ENCODE peak calls at places on chromosomes 6 and 20, in four cellular contexts. One of them, this sample, is unnamed.

GRCh38 chr6:138198430-138199091 is 19.7 kb downstream of the PBOV1 start:
- DNase-seq in ovary: no peak
- DNase-seq in upper lobe of left lung: no peak
- DNase-seq in HepG2: no peak
- DNase-seq in this sample: no peak

GRCh38 chr6:1608976-1609661 is 596 bp upstream of the FOXC1 start:
- DNase-seq in HepG2: no peak
- DNase-seq in upper lobe of left lung: peak; percentile 83
- DNase-seq in ovary: peak; percentile 58
- DNase-seq in this sample: peak; percentile 17

GRCh38 chr20:41650221-41650948 is 32.2 kb upstream of the CHD6 start:
- DNase-seq in upper lobe of left lung: no peak
- DNase-seq in ovary: no peak
- DNase-seq in HepG2: no peak
- DNase-seq in this sample: no peak

GRCh38 chr20:54366669-54367068 is 108.7 kb upstream of the DOK5 start:
- DNase-seq in upper lobe of left lung: no peak
- DNase-seq in HepG2: no peak
- DNase-seq in ovary: no peak
- DNase-seq in this sample: no peak

GRCh38 chr6:108562503-108562993 is 1.8 kb downstream of the FOXO3 start:
- DNase-seq in upper lobe of left lung: peak; percentile 83
- DNase-seq in ovary: peak; percentile 68
- DNase-seq in HepG2: peak; percentile 80
- DNase-seq in this sample: peak; percentile 68

GRCh38 chr6:163536770-163537169 is 122.3 kb downstream of the QKI start:
- DNase-seq in upper lobe of left lung: no peak
- DNase-seq in ovary: no peak
- DNase-seq in HepG2: no peak
- DNase-seq in this sample: no peak

GRCh38 chr6:22145823-22146379 is 150.9 kb downstream of the PRL start:
- DNase-seq in ovary: peak; percentile 26
- DNase-seq in HepG2: no peak
- DNase-seq in upper lobe of left lung: no peak
- DNase-seq in this sample: peak; percentile 9

GRCh38 chr6:157364705-157365104 is 16.3 kb upstream of the ZDHHC14 start:
- DNase-seq in ovary: no peak
- DNase-seq in HepG2: no peak
- DNase-seq in upper lobe of left lung: no peak
- DNase-seq in this sample: no peak

GRCh38 chr20:17859616-17860232 is 108.9 kb downstream of the SNX5 start:
- DNase-seq in ovary: no peak
- DNase-seq in HepG2: no peak
- DNase-seq in upper lobe of left lung: peak; percentile 68
- DNase-seq in this sample: no peak

GRCh38 chr20:51036226-51036625 is 13.3 kb upstream of the KCNG1 start:
- DNase-seq in ovary: no peak
- DNase-seq in HepG2: no peak
- DNase-seq in upper lobe of left lung: no peak
- DNase-seq in this sample: no peak

GRCh38 chr6:95017922-95018321 is 559.4 kb upstream of the MANEA start:
- DNase-seq in upper lobe of left lung: no peak
- DNase-seq in ovary: no peak
- DNase-seq in HepG2: no peak
- DNase-seq in this sample: no peak

GRCh38 chr6:397056-397455 is 5.5 kb downstream of the IRF4 start:
- DNase-seq in upper lobe of left lung: peak; percentile 22
- DNase-seq in ovary: no peak
- DNase-seq in HepG2: no peak
- DNase-seq in this sample: no peak

GRCh38 chr6:26232306-26232949 is 132.6 kb upstream of the BTN3A2 start:
- DNase-seq in HepG2: no peak
- DNase-seq in upper lobe of left lung: no peak
- DNase-seq in ovary: no peak
- DNase-seq in this sample: no peak

GRCh38 chr6:20952605-20953004 is 418.3 kb downstream of the CDKAL1 start:
- DNase-seq in HepG2: peak; percentile 29
- DNase-seq in upper lobe of left lung: no peak
- DNase-seq in ovary: no peak
- DNase-seq in this sample: no peak

GRCh38 chr20:46784450-46785127 is 75.1 kb downstream of the SLC2A10 start:
- DNase-seq in ovary: no peak
- DNase-seq in upper lobe of left lung: no peak
- DNase-seq in HepG2: peak; percentile 29
- DNase-seq in this sample: no peak

GRCh38 chr20:23257848-23258746 is 92.5 kb upstream of the NXT1 start:
- DNase-seq in ovary: no peak
- DNase-seq in upper lobe of left lung: no peak
- DNase-seq in HepG2: no peak
- DNase-seq in this sample: no peak

GRCh38 chr6:80789912-80790635 is 683.6 kb downstream of the BCKDHB start:
- DNase-seq in ovary: no peak
- DNase-seq in HepG2: no peak
- DNase-seq in upper lobe of left lung: no peak
- DNase-seq in this sample: peak; percentile 25

GRCh38 chr6:146898069-146898887 is 299.5 kb downstream of the ADGB start:
- DNase-seq in upper lobe of left lung: no peak
- DNase-seq in ovary: no peak
- DNase-seq in HepG2: no peak
- DNase-seq in this sample: no peak
- TF ChIP-seq EP300 in upper lobe of left lung: no peak
- TF ChIP-seq EP300 in ovary: no peak
- TF ChIP-seq EP300 in HepG2: no peak
- TF ChIP-seq EP300 in this sample: no peak

DNA sequence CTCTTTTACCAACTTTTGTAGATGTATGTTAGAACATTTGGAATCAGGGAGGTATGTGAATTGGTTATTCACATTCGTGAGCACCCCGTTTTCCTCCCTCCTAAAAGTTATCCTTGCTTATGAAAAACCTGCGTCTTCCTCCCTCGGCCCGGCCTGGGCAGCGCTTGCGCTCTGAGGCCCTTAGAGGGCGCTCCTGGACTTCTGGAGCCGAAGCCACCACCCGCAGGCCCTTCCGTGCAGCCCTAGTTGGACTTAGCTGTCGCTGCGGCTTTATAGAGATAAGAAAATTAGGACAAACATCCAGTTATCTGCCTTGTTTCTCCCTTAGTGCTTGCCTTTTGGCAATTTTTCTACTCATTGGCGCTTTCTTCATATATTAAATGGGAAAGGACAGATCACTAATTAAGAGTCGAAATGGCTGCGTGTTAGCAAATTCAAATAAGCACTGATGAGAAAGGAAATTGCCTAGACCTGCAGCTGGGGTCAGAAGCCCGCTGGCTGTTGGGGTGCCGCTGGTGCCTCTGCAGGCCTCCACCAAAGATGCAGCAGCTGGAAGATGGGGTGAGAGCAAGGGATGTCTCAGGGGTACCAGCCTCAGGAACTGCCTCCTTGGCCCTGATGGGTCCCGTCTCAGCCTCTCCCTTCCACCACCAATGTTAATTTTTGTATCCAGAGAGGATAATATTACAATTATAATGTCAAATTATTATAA is 5.2 kb downstream of the FNDC1 start:
- DNase-seq in upper lobe of left lung: peak; percentile 92
- DNase-seq in HepG2: peak; percentile 46
- DNase-seq in ovary: peak; percentile 41
- DNase-seq in this sample: peak; percentile 61
- TF ChIP-seq CTCF in upper lobe of left lung: peak; percentile 78
- TF ChIP-seq CTCF in HepG2: peak; percentile 93
- TF ChIP-seq CTCF in ovary: no peak
- TF ChIP-seq CTCF in this sample: peak; percentile 85

GRCh38 chr20:63579017-63579705 is 5.1 kb upstream of the HELZ2 start:
- DNase-seq in HepG2: no peak
- DNase-seq in upper lobe of left lung: peak; percentile 15
- DNase-seq in ovary: no peak
- DNase-seq in this sample: no peak
- TF ChIP-seq EP300 in HepG2: no peak
- TF ChIP-seq EP300 in upper lobe of left lung: no peak
- TF ChIP-seq EP300 in ovary: no peak
- TF ChIP-seq EP300 in this sample: no peak

GRCh38 chr20:32820698-32821378 is 1.1 kb downstream of the MAPRE1 start:
- DNase-seq in upper lobe of left lung: no peak
- DNase-seq in ovary: peak; percentile 31
- DNase-seq in HepG2: no peak
- DNase-seq in this sample: no peak

GRCh38 chr20:32823078-32823477 is 3.3 kb downstream of the MAPRE1 start:
- DNase-seq in upper lobe of left lung: no peak
- DNase-seq in ovary: no peak
- DNase-seq in HepG2: peak; percentile 44
- DNase-seq in this sample: no peak

GRCh38 chr20:32823737-32824588 is 4.2 kb downstream of the MAPRE1 start:
- DNase-seq in ovary: no peak
- DNase-seq in HepG2: peak; percentile 78
- DNase-seq in upper lobe of left lung: no peak
- DNase-seq in this sample: no peak

GRCh38 chr20:32822189-32822588 is 2.4 kb downstream of the MAPRE1 start:
- DNase-seq in upper lobe of left lung: no peak
- DNase-seq in HepG2: no peak
- DNase-seq in ovary: no peak
- DNase-seq in this sample: no peak

DNA sequence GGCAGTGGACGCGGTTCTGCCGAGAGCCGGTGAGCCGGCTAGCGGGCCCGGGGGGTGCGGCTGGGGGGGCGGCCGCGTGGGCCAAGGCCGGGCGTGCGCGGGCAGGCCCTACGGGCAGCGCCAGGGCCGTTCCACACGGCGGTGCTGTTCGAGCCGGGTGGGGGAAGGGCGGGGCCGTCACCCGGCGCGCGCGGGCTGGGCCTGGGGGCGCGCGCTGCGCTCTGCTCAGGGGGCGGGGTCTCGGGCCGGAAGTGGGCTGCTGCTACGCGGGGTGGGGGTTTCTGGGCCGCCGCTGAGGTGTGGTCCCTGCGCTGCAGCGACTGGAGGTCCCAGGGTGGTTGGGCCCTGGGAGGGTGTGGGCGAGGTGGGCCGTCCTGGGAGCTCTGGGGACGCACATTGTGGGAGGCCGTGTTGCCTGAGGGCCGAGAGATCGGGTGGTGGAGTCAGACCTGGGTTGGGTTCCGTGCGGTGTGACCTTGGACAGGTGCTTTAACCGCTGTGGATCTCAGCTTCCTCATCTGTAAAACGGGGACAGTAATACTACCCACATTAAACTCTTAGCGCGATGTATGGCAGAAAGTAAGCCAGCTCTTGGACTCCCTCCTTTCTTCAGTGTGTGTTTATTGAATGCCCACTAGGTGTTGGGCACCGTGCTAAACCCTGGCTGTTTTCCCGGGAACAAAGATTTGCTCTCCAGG is 395 bp downstream of the MAPRE1 start:
- DNase-seq in HepG2: peak; percentile 72
- DNase-seq in upper lobe of left lung: peak; percentile 95
- DNase-seq in ovary: peak; percentile 82
- DNase-seq in this sample: peak; percentile 44
- TF ChIP-seq CTCF in HepG2: peak; percentile 22
- TF ChIP-seq CTCF in upper lobe of left lung: no peak
- TF ChIP-seq CTCF in ovary: no peak
- TF ChIP-seq CTCF in this sample: no peak

GRCh38 chr20:48999890-49000870 is 45.9 kb upstream of the CSE1L start:
- DNase-seq in HepG2: peak; percentile 52
- DNase-seq in ovary: no peak
- DNase-seq in upper lobe of left lung: no peak
- DNase-seq in this sample: no peak

GRCh38 chr20:48990467-48990866 is 55.6 kb upstream of the CSE1L start:
- DNase-seq in upper lobe of left lung: no peak
- DNase-seq in HepG2: no peak
- DNase-seq in ovary: no peak
- DNase-seq in this sample: no peak

DNA sequence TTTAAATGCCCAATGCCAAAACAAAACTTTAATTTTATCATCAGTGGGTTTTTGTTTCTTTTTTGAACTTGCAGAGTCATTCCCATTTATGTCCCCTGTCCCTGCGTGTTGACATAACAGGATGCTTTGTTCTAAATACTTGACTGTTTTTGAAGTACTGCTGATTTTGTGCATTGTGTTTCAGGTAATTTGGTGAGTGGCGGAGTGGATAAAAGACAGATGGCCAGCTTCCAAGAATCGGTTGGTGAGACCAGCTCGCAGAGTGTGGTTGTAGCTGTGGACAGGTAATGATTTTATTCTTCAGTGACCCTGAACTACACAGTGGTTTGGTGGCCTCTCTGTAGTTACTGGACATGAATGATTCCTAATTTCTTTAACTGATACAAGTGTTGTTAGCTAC is 50.5 kb upstream of the CSE1L start:
- DNase-seq in HepG2: no peak
- DNase-seq in ovary: no peak
- DNase-seq in upper lobe of left lung: no peak
- DNase-seq in this sample: no peak
- TF ChIP-seq EP300 in HepG2: no peak
- TF ChIP-seq EP300 in ovary: no peak
- TF ChIP-seq EP300 in upper lobe of left lung: no peak
- TF ChIP-seq EP300 in this sample: no peak

This sample was measured in tibial nerve.